ENCODE peak calls at places on chromosome 5, in five cellular contexts. X, Y, P, B and H are unnamed samples.

GRCh38 chr5:1765141-1765879 is 34.3 kb downstream of the MRPL36 start:
- DNase-seq in X (no peak), Y (no peak), P (no peak), B (no peak), H (no peak)

GRCh38 chr5:158492850-158493249 is 606.9 kb downstream of the EBF1 start:
- DNase-seq in X (no peak), Y (no peak), P (no peak), B (no peak), H (peak)

GRCh38 chr5:30539004-30539634 is 654.4 kb upstream of the CDH6 start:
- DNase-seq in X (no peak), Y (no peak), P (peak), B (peak), H (peak)

GRCh38 chr5:90939208-90939607 is 380.6 kb downstream of the ADGRV1 start:
- DNase-seq in X (no peak), Y (no peak), P (no peak), B (no peak), H (no peak)

GRCh38 chr5:149961186-149961685 is 678 bp downstream of the SLC26A2 start:
- DNase-seq in X (no peak), Y (no peak), P (no peak), B (no peak), H (no peak)

GRCh38 chr5:98816574-98817222 is 43.2 kb downstream of the RGMB start:
- DNase-seq in X (peak), Y (no peak), P (no peak), B (no peak), H (no peak)

GRCh38 chr5:137954131-137954879 is 65.0 kb downstream of the PKD2L2 start:
- DNase-seq in X (no peak), Y (no peak), P (peak), B (peak), H (peak)

GRCh38 chr5:109485030-109485429 is 75.3 kb upstream of the PJA2 start:
- DNase-seq in X (peak), Y (peak), P (no peak), B (peak), H (peak)

GRCh38 chr5:55037046-55037771 is 13.2 kb downstream of the GZMK start:
- DNase-seq in X (no peak), Y (no peak), P (no peak), B (no peak), H (peak)

GRCh38 chr5:37086466-37087178 is 162.6 kb downstream of the CPLANE1 start:
- DNase-seq in X (no peak), Y (no peak), P (no peak), B (no peak), H (no peak)

GRCh38 chr5:82347213-82347947 is 69.2 kb upstream of the RPS23 start:
- DNase-seq in X (no peak), Y (no peak), P (no peak), B (peak), H (peak)

GRCh38 chr5:52709171-52709925 is 78.4 kb upstream of the ITGA1 start:
- DNase-seq in X (no peak), Y (no peak), P (no peak), B (no peak), H (no peak)

GRCh38 chr5:155539958-155540595 is 526.5 kb downstream of the KIF4B start:
- DNase-seq in X (peak), Y (no peak), P (no peak), B (no peak), H (no peak)

GRCh38 chr5:133992429-133993151 is 12.2 kb downstream of the VDAC1 start:
- DNase-seq in X (no peak), Y (no peak), P (no peak), B (no peak), H (peak)

GRCh38 chr5:83564069-83564749 is 92.7 kb downstream of the VCAN start:
- DNase-seq in X (peak), Y (peak), P (peak), B (no peak), H (peak)

GRCh38 chr5:62606878-62607277 is 28.3 kb downstream of the LRRC70 start:
- DNase-seq in X (no peak), Y (no peak), P (no peak), B (peak), H (no peak)

GRCh38 chr5:155150012-155150411 is 136.5 kb downstream of the KIF4B start:
- DNase-seq in X (no peak), Y (no peak), P (no peak), B (no peak), H (no peak)

GRCh38 chr5:45484781-45485180 is 211.4 kb downstream of the HCN1 start:
- DNase-seq in X (peak), Y (no peak), P (no peak), B (no peak), H (no peak)

GRCh38 chr5:177473461-177473991 is at the start of gene DBN1:
- DNase-seq in X (peak), Y (peak), P (peak), B (peak), H (peak)

GRCh38 chr5:178793156-178793555 is 62.7 kb upstream of the ZNF354A start:
- DNase-seq in X (peak), Y (peak), P (peak), B (no peak), H (peak)

GRCh38 chr5:124905756-124906155 is 159.3 kb upstream of the ZNF608 start:
- DNase-seq in X (no peak), Y (no peak), P (no peak), B (no peak), H (no peak)

GRCh38 chr5:6760636-6761035 is 47.4 kb downstream of the TENT4A start:
- DNase-seq in X (no peak), Y (no peak), P (no peak), B (no peak), H (no peak)

GRCh38 chr5:163379298-163380155 is 57.9 kb upstream of the CCNG1 start:
- DNase-seq in X (no peak), Y (no peak), P (peak), B (peak), H (no peak)

GRCh38 chr5:151153766-151154272 is 3.8 kb downstream of the ANXA6 start:
- DNase-seq in X (no peak), Y (no peak), P (no peak), B (no peak), H (no peak)

GRCh38 chr5:135028791-135029467 is 5.1 kb downstream of the PITX1 start:
- DNase-seq in X (no peak), Y (no peak), P (no peak), B (no peak), H (no peak)

GRCh38 chr5:153571157-153571556 is 80.7 kb downstream of the GRIA1 start:
- DNase-seq in X (no peak), Y (no peak), P (no peak), B (no peak), H (no peak)

GRCh38 chr5:121763674-121764073 is 88.0 kb upstream of the FTMT start:
- DNase-seq in X (no peak), Y (no peak), P (no peak), B (no peak), H (no peak)

GRCh38 chr5:172002310-172002709 is 4.1 kb downstream of the FBXW11 start:
- DNase-seq in X (no peak), Y (no peak), P (no peak), B (no peak), H (peak)

GRCh38 chr5:7849531-7850240 is 1.2 kb downstream of the CFAP90 start:
- DNase-seq in X (no peak), Y (peak), P (no peak), B (peak), H (peak)

GRCh38 chr5:76384189-76384588 is 18.9 kb upstream of the IQGAP2 start:
- DNase-seq in X (no peak), Y (no peak), P (no peak), B (no peak), H (peak)

GRCh38 chr5:141567513-141568117 is 51.2 kb downstream of the DIAPH1 start:
- DNase-seq in X (peak), Y (no peak), P (no peak), B (peak), H (peak)

GRCh38 chr5:123371575-123372179 is 51.5 kb downstream of the CEP120 start:
- DNase-seq in X (no peak), Y (no peak), P (peak), B (peak), H (peak)

GRCh38 chr5:167743685-167744084 is 547.8 kb upstream of the WWC1 start:
- DNase-seq in X (no peak), Y (no peak), P (peak), B (peak), H (peak)

GRCh38 chr5:170342153-170342552 is 44.6 kb upstream of the LCP2 start:
- DNase-seq in X (no peak), Y (no peak), P (no peak), B (no peak), H (no peak)

GRCh38 chr5:141958113-141958512 is at the start of gene PCDH12:
- DNase-seq in X (no peak), Y (no peak), P (no peak), B (no peak), H (peak)

GRCh38 chr5:90483206-90483605 is 8.5 kb downstream of the POLR3G start:
- DNase-seq in X (no peak), Y (no peak), P (no peak), B (no peak), H (peak)

GRCh38 chr5:167754501-167754941 is 536.9 kb upstream of the WWC1 start:
- DNase-seq in X (no peak), Y (no peak), P (no peak), B (no peak), H (peak)